ENCODE peak calls at places on chromosomes 7 and 10, in six cellular contexts. K is lower leg skin, V is transverse colon, W is B cell, B is omental fat pad, J is stomach. U is an unnamed sample.

GRCh38 chr7:85030893-85031292 is 156.0 kb downstream of the SEMA3D start:
- DNase-seq in V (no peak), B (no peak), W (peak; percentile 24), K (no peak), J (no peak), U (no peak)

GRCh38 chr10:6621536-6621935 is 41.5 kb upstream of the PRKCQ start:
- DNase-seq in B (no peak), W (no peak), V (no peak), J (no peak), K (no peak), U (no peak)

GRCh38 chr7:136405931-136406777 is 429.0 kb upstream of the MTPN start:
- DNase-seq in W (peak; percentile 45), K (peak; percentile 26), B (no peak), J (peak; percentile 29), V (peak; percentile 20), U (peak; percentile 40)

GRCh38 chr10:24419067-24419466 is 210.1 kb downstream of the KIAA1217 start:
- DNase-seq in B (no peak), K (no peak), W (no peak), J (no peak), V (no peak), U (no peak)

GRCh38 chr10:68562666-68563522 is 2.8 kb downstream of the TET1 start:
- DNase-seq in W (no peak), J (no peak), K (no peak), V (no peak), B (no peak), U (no peak)

GRCh38 chr7:35450456-35450855 is 196.6 kb upstream of the TBX20 start:
- DNase-seq in B (no peak), V (no peak), W (no peak), K (no peak), J (no peak), U (no peak)

GRCh38 chr7:116025098-116025809 is 5.3 kb downstream of the TFEC start:
- DNase-seq in W (no peak), J (no peak), B (no peak), K (no peak), V (no peak), U (no peak)

GRCh38 chr10:34181545-34182300 is 633.4 kb downstream of the PARD3 start:
- DNase-seq in K (no peak), J (no peak), W (no peak), B (no peak), V (no peak), U (no peak)

GRCh38 chr7:39838326-39838725 is 111.7 kb upstream of the CDK13 start:
- DNase-seq in W (no peak), B (no peak), K (no peak), J (no peak), V (peak; percentile 26), U (no peak)

GRCh38 chr7:106041140-106041717 is 70.9 kb downstream of the SYPL1 start:
- DNase-seq in J (peak; percentile 42), W (peak; percentile 65), V (no peak), B (no peak), K (no peak), U (peak; percentile 66)

GRCh38 chr7:121307021-121307575 is 21.7 kb upstream of the WNT16 start:
- DNase-seq in V (no peak), J (no peak), W (no peak), B (no peak), K (no peak), U (no peak)

GRCh38 chr7:150356265-150356897 is 12.2 kb upstream of the REPIN1 start:
- DNase-seq in V (no peak), W (peak; percentile 71), K (no peak), J (no peak), B (no peak), U (peak; percentile 60)

GRCh38 chr10:71307469-71308085 is 11.5 kb upstream of the SLC29A3 start:
- DNase-seq in V (no peak), B (no peak), W (no peak), K (no peak), J (no peak), U (no peak)

GRCh38 chr7:51589111-51589510 is 272.5 kb upstream of the COBL start:
- DNase-seq in J (no peak), K (no peak), B (no peak), W (no peak), V (no peak), U (no peak)

GRCh38 chr10:79009144-79009543 is 59.6 kb upstream of the ZMIZ1 start:
- DNase-seq in B (no peak), J (no peak), K (no peak), V (no peak), W (no peak), U (no peak)

GRCh38 chr10:27724287-27724686 is 21.3 kb downstream of the MKX start:
- DNase-seq in J (no peak), W (no peak), V (no peak), B (no peak), K (no peak), U (no peak)

GRCh38 chr7:48636391-48637015 is 287.8 kb upstream of the CDC14C start:
- DNase-seq in J (no peak), V (no peak), K (no peak), B (no peak), W (no peak), U (no peak)

GRCh38 chr7:33799766-33800165 is 105.6 kb upstream of the BMPER start:
- DNase-seq in V (no peak), W (no peak), B (no peak), J (no peak), K (no peak), U (no peak)

GRCh38 chr7:135447783-135448182 is 62.1 kb downstream of the CNOT4 start:
- DNase-seq in V (no peak), K (no peak), W (no peak), B (no peak), J (no peak), U (no peak)

GRCh38 chr7:16063691-16064090 is 357.6 kb downstream of the CRPPA start:
- DNase-seq in V (no peak), J (no peak), K (no peak), W (no peak), B (no peak), U (no peak)

GRCh38 chr10:3776796-3777571 is 8.0 kb downstream of the KLF6 start:
- DNase-seq in B (peak; percentile 27), J (peak; percentile 71), K (peak; percentile 78), W (peak; percentile 23), V (peak; percentile 72), U (no peak)

GRCh38 chr10:79387974-79388850 is 40.9 kb downstream of the PPIF start:
- DNase-seq in V (peak; percentile 5), W (no peak), K (no peak), J (no peak), B (peak; percentile 14), U (no peak)

GRCh38 chr10:15363031-15363430 is 8.1 kb downstream of the FAM171A1 start:
- DNase-seq in K (no peak), J (no peak), B (no peak), W (no peak), V (no peak), U (no peak)

GRCh38 chr7:7972927-7973594 is 4.5 kb downstream of the GLCCI1 start:
- DNase-seq in B (no peak), J (no peak), K (no peak), W (peak; percentile 23), V (no peak), U (no peak)

GRCh38 chr10:51425431-51425830 is 274.0 kb downstream of the CSTF2T start:
- DNase-seq in W (no peak), V (no peak), J (no peak), K (no peak), B (no peak), U (no peak)

GRCh38 chr7:104328970-104329825 is 795 bp downstream of the LHFPL3 start:
- DNase-seq in J (no peak), K (no peak), B (no peak), V (no peak), W (no peak), U (no peak)

GRCh38 chr10:129415261-129416135 is 51.5 kb upstream of the MGMT start:
- DNase-seq in K (no peak), J (no peak), V (no peak), W (no peak), B (no peak), U (no peak)

GRCh38 chr10:72525277-72525676 is 100.6 kb downstream of the MICU1 start:
- DNase-seq in W (no peak), J (no peak), B (no peak), V (no peak), K (no peak), U (no peak)

GRCh38 chr10:101597036-101597435 is 8.9 kb downstream of the DPCD start:
- DNase-seq in B (no peak), W (no peak), J (no peak), V (no peak), K (no peak), U (no peak)

GRCh38 chr7:46633816-46634215 is 712.7 kb upstream of the IGFBP3 start:
- DNase-seq in J (no peak), K (no peak), B (no peak), V (no peak), W (no peak), U (no peak)

GRCh38 chr7:18610331-18610948 is 114.9 kb downstream of the HDAC9 start:
- DNase-seq in J (no peak), V (no peak), W (peak; percentile 45), K (no peak), B (no peak), U (peak; percentile 10)
- TF ChIP-seq CTCF in J (no peak), V (peak; percentile 46), W (peak; percentile 74), K (no peak), B (no peak), U (peak; percentile 61)

DNA sequence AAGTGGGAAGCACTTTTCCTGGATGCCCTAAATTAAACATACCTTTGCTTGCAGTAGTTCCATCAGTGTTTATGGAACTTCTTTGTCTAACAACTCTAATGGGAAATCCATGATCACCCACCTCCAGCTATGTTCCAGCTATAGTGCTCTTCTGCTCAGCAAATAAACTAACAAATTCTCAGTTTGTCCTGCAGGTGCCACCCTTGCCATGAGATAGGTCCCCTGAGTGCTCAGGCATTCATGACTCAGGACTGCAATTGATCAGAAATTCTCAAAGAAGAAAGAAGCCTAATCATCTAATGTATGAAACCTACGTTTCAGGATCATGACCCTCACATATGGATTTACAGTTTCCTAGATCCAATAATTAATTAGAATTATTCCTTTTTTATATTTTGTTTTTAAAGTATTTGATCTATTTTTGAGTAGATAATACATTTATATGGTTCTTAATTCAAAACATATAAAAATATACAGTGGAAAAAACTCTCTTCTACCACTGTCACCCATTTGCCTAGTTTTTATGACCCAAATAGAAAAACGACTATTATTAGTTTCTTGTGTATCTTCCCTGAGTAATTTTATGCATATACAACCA is 48.7 kb upstream of the DYNC1I1 start:
- DNase-seq in K (no peak), V (no peak), J (no peak), W (peak; percentile 7), B (no peak), U (peak; percentile 31)
- TF ChIP-seq CTCF in K (no peak), V (peak; percentile 20), J (no peak), W (no peak), B (no peak), U (peak; percentile 35)

GRCh38 chr10:110918633-110919348 is at the start of gene BBIP1:
- DNase-seq in K (peak; percentile 99), W (peak; percentile 92), J (no peak), B (peak; percentile 46), V (no peak), U (peak; percentile 90)
- TF ChIP-seq CTCF in K (no peak), W (no peak), J (no peak), B (no peak), V (peak; percentile 1), U (no peak)

DNA sequence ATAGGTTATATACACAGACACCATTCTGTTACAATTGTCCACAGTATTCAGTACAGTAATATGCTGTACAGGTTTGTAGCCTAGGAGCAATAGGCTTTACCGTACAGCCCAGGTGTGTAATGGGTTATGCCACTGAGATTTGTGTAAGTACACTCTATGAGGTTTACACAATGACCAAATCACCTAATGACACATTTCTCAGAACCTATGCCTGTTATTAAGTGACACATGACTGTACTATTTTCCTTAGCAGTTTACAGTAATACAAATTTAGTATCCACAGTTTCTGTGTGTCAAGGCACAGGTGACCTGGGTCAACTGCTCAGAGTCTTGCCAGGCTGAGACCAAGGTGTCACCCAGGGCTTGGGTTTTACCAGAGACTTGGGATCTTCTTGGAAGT is 1021.1 kb upstream of the C7orf33 start:
- DNase-seq in V (no peak), J (no peak), W (no peak), K (no peak), B (no peak), U (no peak)
- TF ChIP-seq CTCF in V (no peak), J (no peak), W (no peak), K (no peak), B (no peak), U (no peak)

U was measured in GM10248.